ENCODE peak calls at places on chromosome 17, in six cellular contexts. Y, F, W, G, D and H are unnamed samples.

GRCh38 chr17:31388770-31389672 is 2.5 kb upstream of the RAB11FIP4 start:
- DNase-seq in Y (no peak), F (no peak), W (peak; percentile 70), G (no peak), D (peak; percentile 83), H (peak; percentile 70)

GRCh38 chr17:55582910-55583309 is 71.7 kb upstream of the SMIM36 start:
- DNase-seq in Y (peak; percentile 29), F (peak; percentile 49), W (no peak), G (no peak), D (no peak), H (no peak)

GRCh38 chr17:40996829-40997228 is 2.9 kb upstream of the KRTAP3-3 start:
- DNase-seq in Y (peak; percentile 37), F (no peak), W (no peak), G (no peak), D (no peak), H (no peak)

GRCh38 chr17:4580291-4580690 is 4.0 kb upstream of the SMTNL2 start:
- DNase-seq in Y (no peak), F (no peak), W (no peak), G (no peak), D (no peak), H (no peak)

GRCh38 chr17:57704448-57704847 is 40.7 kb downstream of the CCDC182 start:
- DNase-seq in Y (no peak), F (no peak), W (no peak), G (no peak), D (no peak), H (no peak)

GRCh38 chr17:39139137-39139516 is 12.3 kb downstream of the PLXDC1 start:
- DNase-seq in Y (peak; percentile 91), F (peak; percentile 92), W (no peak), G (no peak), D (no peak), H (no peak)

GRCh38 chr17:56994009-56994792 is 16.3 kb downstream of the SCPEP1 start:
- DNase-seq in Y (peak; percentile 77), F (peak; percentile 26), W (no peak), G (no peak), D (no peak), H (no peak)

GRCh38 chr17:18018411-18018921 is 20.5 kb downstream of the ATPAF2 start:
- DNase-seq in Y (no peak), F (no peak), W (no peak), G (no peak), D (no peak), H (no peak)

GRCh38 chr17:40311575-40311974 is 2.6 kb downstream of the RARA start:
- DNase-seq in Y (no peak), F (no peak), W (no peak), G (peak; percentile 88), D (no peak), H (no peak)

GRCh38 chr17:71975998-71976649 is 144.7 kb upstream of the SOX9 start:
- DNase-seq in Y (peak; percentile 96), F (peak; percentile 97), W (no peak), G (peak; percentile 86), D (peak; percentile 38), H (peak; percentile 8)
- H3K9ac ChIP-seq in Y (peak overlapping the region; percentile 79), F (peak overlapping the region; percentile 61), W (no peak overlapping the region), G (no peak overlapping the region), D (no peak overlapping the region), H (no peak overlapping the region)

DNA sequence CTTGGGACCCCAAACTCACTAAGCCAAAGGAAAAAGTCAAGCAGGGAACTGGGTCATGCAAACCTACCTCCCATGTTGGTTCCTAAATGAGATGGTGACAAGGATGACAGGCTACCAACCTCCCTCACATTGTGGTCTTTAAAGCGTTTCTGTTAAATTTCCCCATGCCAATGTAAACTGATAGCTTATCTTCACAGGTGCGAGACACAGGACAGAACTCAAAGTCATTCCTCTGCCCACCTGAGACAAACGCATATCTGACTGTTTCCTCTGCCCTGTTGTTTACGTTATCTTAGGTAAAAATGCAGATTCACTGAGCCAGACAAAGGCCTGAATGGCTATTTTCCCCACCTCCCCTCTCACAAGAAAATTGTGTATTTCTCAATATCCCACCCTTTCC is 19.0 kb upstream of the CD300E start:
- DNase-seq in Y (no peak), F (no peak), W (no peak), G (no peak), D (no peak), H (no peak)
- H3K4me1 ChIP-seq in Y (no peaks in the 10 kb centered on the region), F (no peaks in the 10 kb centered on the region), W (no peaks in the 10 kb centered on the region), G (no peaks in the 10 kb centered on the region), D (peaks cover 1% of the 10 kb centered on the region), H (peaks cover 2% of the 10 kb centered on the region)

GRCh38 chr17:76163919-76164318 is 22.9 kb upstream of the FOXJ1 start:
- DNase-seq in Y (no peak), F (no peak), W (no peak), G (no peak), D (no peak), H (no peak)

GRCh38 chr17:76164331-76164730 is 23.3 kb upstream of the FOXJ1 start:
- DNase-seq in Y (no peak), F (no peak), W (no peak), G (no peak), D (no peak), H (no peak)

GRCh38 chr17:76159157-76159556 is 18.1 kb upstream of the FOXJ1 start:
- DNase-seq in Y (no peak), F (no peak), W (no peak), G (no peak), D (no peak), H (no peak)

GRCh38 chr17:76161113-76161512 is 20.1 kb upstream of the FOXJ1 start:
- DNase-seq in Y (no peak), F (no peak), W (no peak), G (no peak), D (no peak), H (no peak)

DNA sequence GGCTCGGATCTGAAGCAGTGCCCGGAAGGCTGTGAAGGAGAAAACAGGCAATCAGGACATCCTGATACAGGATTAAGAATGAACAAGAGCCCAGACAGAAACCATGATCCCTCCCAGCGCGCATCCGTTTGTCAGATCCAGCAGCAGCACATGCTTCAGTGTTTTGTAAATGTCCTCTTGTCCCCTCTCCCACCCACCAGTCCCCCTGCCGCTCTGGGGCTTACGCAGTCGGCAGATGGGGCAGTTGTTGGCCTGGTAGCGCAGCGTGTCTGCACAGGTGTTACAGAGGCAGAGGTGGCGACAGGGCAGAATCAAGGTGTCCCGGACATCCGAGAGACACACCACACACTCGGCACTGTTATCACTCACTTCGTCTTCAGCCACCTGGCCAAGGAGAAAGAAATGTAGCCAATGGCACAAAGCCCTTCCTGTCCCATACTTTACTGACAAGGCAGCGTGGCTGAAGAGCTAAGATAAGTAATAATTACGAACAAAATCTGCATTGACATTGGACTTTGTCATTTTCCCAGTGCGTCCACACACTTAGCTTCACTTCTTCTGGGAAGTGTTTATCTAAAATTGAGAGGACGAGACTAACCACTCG is 20.7 kb upstream of the FOXJ1 start:
- DNase-seq in Y (no peak), F (no peak), W (peak; percentile 43), G (no peak), D (no peak), H (no peak)
- H3K9ac ChIP-seq in Y (no peak overlapping the region), F (no peak overlapping the region), W (no peak overlapping the region), G (no peak overlapping the region), D (no peak overlapping the region), H (no peak overlapping the region)

GRCh38 chr17:35972945-35973332 is 8.4 kb downstream of the CCL16 start:
- DNase-seq in Y (no peak), F (no peak), W (no peak), G (no peak), D (no peak), H (no peak)

GRCh38 chr17:35972535-35972934 is 8.8 kb downstream of the CCL16 start:
- DNase-seq in Y (no peak), F (no peak), W (no peak), G (no peak), D (no peak), H (no peak)

GRCh38 chr17:35969558-35970442 is 11.5 kb downstream of the CCL16 start:
- DNase-seq in Y (peak; percentile 34), F (peak; percentile 73), W (peak; percentile 70), G (no peak), D (peak; percentile 60), H (peak; percentile 89)

GRCh38 chr17:35973333-35974260 is 7.7 kb downstream of the CCL16 start:
- DNase-seq in Y (peak; percentile 15), F (peak; percentile 32), W (no peak), G (no peak), D (no peak), H (no peak)

GRCh38 chr17:35972066-35972465 is 9.2 kb downstream of the CCL16 start:
- DNase-seq in Y (no peak), F (no peak), W (no peak), G (no peak), D (no peak), H (no peak)
- H3K4me1 ChIP-seq in Y (no peaks in the 10 kb centered on the region), F (peaks cover 6% of the 10 kb centered on the region), W (no peaks in the 10 kb centered on the region), G (peaks cover 14% of the 10 kb centered on the region), D (no peaks in the 10 kb centered on the region), H (no peaks in the 10 kb centered on the region)

GRCh38 chr17:42530952-42531454 is 5.0 kb upstream of the NAGLU start:
- DNase-seq in Y (no peak), F (no peak), W (no peak), G (no peak), D (no peak), H (no peak)

GRCh38 chr17:42529054-42529453 is 7.0 kb upstream of the NAGLU start:
- DNase-seq in Y (no peak), F (no peak), W (no peak), G (no peak), D (no peak), H (no peak)

GRCh38 chr17:42535400-42536047 is 517 bp upstream of the NAGLU start:
- DNase-seq in Y (no peak), F (no peak), W (no peak), G (no peak), D (no peak), H (no peak)

GRCh38 chr17:42527932-42528331 is 8.1 kb upstream of the NAGLU start:
- DNase-seq in Y (no peak), F (no peak), W (no peak), G (peak; percentile 56), D (no peak), H (no peak)

GRCh38 chr17:42531455-42532354 is 4.3 kb upstream of the NAGLU start:
- DNase-seq in Y (no peak), F (peak; percentile 34), W (peak; percentile 64), G (peak; percentile 89), D (peak; percentile 86), H (peak; percentile 87)
- H3K9ac ChIP-seq in Y (peak overlapping the region; percentile 67), F (peak overlapping the region; percentile 62), W (peak overlapping the region; percentile 68), G (no peak overlapping the region), D (peak overlapping the region; percentile 62), H (no peak overlapping the region)

GRCh38 chr17:6327007-6327406 is 107.9 kb downstream of the AIPL1 start:
- DNase-seq in Y (no peak), F (no peak), W (no peak), G (no peak), D (no peak), H (peak; percentile 35)
- H3K4me1 ChIP-seq in Y (no peaks in the 10 kb centered on the region), F (no peaks in the 10 kb centered on the region), W (no peaks in the 10 kb centered on the region), G (no peaks in the 10 kb centered on the region), D (no peaks in the 10 kb centered on the region), H (no peaks in the 10 kb centered on the region)